ENCODE peak calls at places on chromosomes 13 and 19, in four cellular contexts. R is GM12878, Q is heart left ventricle, W is heart right ventricle. J is an unnamed sample.
A peak's percentile ranks its signal among the peaks of the same experiment; 100 is the strongest.

GRCh38 chr13:24185591-24186232 is 25.2 kb downstream of the SPATA13 start:
- DNase-seq in Q (no peak), R (no peak), W (no peak), J (no peak)

GRCh38 chr13:52118595-52118994 is 10.3 kb downstream of the NEK5 start:
- DNase-seq in W (no peak), R (no peak), Q (no peak), J (no peak)

GRCh38 chr13:28415994-28416411 is 78.9 kb downstream of the FLT1 start:
- DNase-seq in R (no peak), Q (no peak), W (no peak), J (no peak)

GRCh38 chr19:17784201-17785008 is 10.5 kb upstream of the B3GNT3 start:
- DNase-seq in R (no peak), Q (peak; percentile 58), W (peak; percentile 56), J (peak; percentile 71)

GRCh38 chr19:36046443-36047050 is 7.5 kb downstream of the THAP8 start:
- DNase-seq in Q (no peak), W (no peak), R (no peak), J (no peak)

GRCh38 chr13:33446821-33447481 is 161.4 kb upstream of the STARD13 start:
- DNase-seq in W (no peak), R (no peak), Q (no peak), J (peak; percentile 53)

GRCh38 chr13:79538757-79539156 is 57.8 kb downstream of the NDFIP2 start:
- DNase-seq in Q (no peak), W (no peak), R (no peak), J (no peak)

GRCh38 chr13:42968906-42969305 is 23.1 kb downstream of the EPSTI1 start:
- DNase-seq in W (no peak), Q (no peak), R (no peak), J (peak; percentile 78)

GRCh38 chr19:42198676-42199439 is 18.6 kb downstream of the DEDD2 start:
- DNase-seq in W (no peak), Q (no peak), R (peak; percentile 53), J (no peak)

GRCh38 chr13:110107568-110108347 is 199.2 kb downstream of the COL4A1 start:
- DNase-seq in W (no peak), Q (no peak), R (no peak), J (no peak)

GRCh38 chr19:42422576-42423461 is 4.4 kb downstream of the LIPE start:
- DNase-seq in Q (peak; percentile 62), W (peak; percentile 49), R (no peak), J (no peak)

GRCh38 chr19:19305066-19305465 is 15.2 kb downstream of the SUGP1 start:
- DNase-seq in W (no peak), Q (no peak), R (no peak), J (no peak)

GRCh38 chr19:47446534-47447469 is 24.9 kb downstream of the SLC8A2 start:
- DNase-seq in W (no peak), R (no peak), Q (no peak), J (peak; percentile 62)

GRCh38 chr13:91904597-91904996 is 506.2 kb downstream of the GPC5 start:
- DNase-seq in Q (no peak), R (peak; percentile 16), W (no peak), J (no peak)

GRCh38 chr19:16366433-16367268 is 42.0 kb downstream of the KLF2 start:
- DNase-seq in R (peak; percentile 69), Q (peak; percentile 24), W (no peak), J (peak; percentile 51)

GRCh38 chr13:112619730-112620639 is 32.0 kb upstream of the TUBGCP3 start:
- DNase-seq in Q (peak; percentile 49), R (no peak), W (no peak), J (peak; percentile 60)

GRCh38 chr19:34387446-34387810 is 16.8 kb upstream of the PDCD2L start:
- DNase-seq in Q (no peak), W (no peak), R (no peak), J (no peak)

GRCh38 chr13:33307820-33308219 is 22.3 kb upstream of the STARD13 start:
- DNase-seq in W (no peak), Q (no peak), R (no peak), J (no peak)

GRCh38 chr13:72527333-72527732 is 200.1 kb downstream of the MZT1 start:
- DNase-seq in Q (no peak), W (no peak), R (no peak), J (no peak)

DNA sequence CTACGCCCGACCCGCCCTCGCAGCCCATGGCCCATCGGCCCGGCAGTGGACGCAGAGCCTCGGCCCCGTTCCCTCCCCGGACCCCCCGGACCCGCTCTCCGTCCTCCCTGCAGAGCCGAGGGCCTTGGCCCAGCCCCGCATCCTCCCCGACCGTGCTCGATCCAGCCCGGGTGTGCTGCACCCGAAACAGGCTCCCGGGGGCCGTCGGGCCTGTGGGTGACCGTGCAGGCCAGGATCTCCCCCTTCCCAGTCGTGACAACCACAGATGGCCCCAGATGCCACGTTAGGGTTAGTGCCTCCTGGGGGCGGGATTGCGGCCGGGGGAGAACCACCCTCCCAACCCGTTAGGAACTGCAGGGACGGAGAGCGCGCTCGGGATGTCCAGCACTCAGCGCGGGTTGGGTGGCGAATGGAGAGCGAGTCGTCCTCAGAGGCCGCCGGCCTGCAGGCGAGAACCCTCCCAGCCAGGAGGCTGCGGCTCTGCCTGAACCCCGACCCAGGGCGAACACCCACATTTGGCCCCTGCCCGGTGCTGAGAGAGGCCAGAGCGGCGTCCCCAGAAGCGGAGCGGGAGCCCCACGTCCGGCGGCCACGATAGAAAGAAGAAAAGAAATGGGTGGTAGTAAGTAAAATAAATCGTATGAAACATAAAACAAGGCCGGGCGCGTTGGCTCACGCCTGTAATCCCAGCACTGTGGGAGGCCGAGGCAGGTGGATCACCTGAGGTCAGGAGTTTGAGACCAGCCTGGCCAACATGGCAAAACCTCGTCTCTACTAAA is 6.7 kb upstream of the MADCAM1 start:
- DNase-seq in R (no peak), Q (no peak), W (no peak), J (no peak)
- H3K27ac ChIP-seq in R (peak overlapping the region; percentile 33), Q (peak overlapping the region; percentile 75), W (peak overlapping the region; percentile 92), J (peak overlapping the region; percentile 97)

DNA sequence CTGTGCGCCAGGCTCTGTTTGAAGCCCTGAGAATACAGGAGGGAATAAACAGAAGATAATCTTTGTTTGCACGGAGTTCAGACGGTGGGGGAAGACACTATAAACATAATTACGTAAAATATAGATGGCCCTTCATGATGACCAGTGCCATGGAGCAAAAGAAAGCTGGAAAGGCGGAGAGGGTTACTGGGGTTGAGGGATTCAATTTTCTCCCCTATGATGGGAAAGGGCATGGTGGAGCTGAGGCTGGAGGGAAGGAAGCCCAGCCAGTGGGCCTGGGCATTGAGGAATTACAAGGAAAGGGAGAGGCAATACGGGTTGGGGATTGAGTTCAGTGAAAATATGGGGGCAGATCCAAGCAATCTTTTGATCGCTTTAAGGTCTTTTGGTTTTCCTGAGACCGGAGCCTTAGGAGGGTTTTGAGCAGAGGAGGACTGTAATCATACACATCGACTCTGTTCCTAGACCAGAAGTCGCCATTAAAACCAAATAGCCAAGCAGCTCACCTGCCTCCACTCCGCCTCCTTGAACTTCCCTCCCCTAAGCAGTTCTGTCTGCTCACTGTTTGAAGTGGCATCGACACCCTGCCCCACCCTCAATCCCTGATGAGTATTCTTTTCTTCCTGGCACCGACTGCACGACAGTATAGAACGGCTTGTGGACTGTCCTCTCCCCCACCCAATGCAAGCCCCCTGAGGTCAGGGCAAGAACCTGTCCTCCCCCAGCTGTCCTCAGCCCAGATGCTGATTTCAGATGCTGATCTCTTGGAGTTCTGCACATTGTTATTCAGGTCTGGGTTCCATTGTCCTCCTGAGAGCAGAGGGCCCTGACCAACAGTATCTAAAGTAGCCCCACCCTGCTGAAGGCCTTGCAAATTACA is 813 bp upstream of the ZNF296 start:
- DNase-seq in R (no peak), W (no peak), Q (no peak), J (no peak)
- H3K4me3 ChIP-seq in R (peak overlapping the region; percentile 100), W (peak overlapping the region; percentile 58), Q (no peak overlapping the region), J (peak overlapping the region; percentile 76)

GRCh38 chr13:62119739-62120700 is 704.4 kb upstream of the PCDH20 start:
- DNase-seq in R (no peak), Q (no peak), W (no peak), J (no peak)
- TF ChIP-seq CTCF in R (peak; percentile 45), Q (no peak), W (peak; percentile 50), J (peak; percentile 18)

GRCh38 chr19:46134527-46134926 is 10.0 kb upstream of the IGFL3 start:
- DNase-seq in W (no peak), Q (no peak), R (no peak), J (no peak)
- H3K27ac ChIP-seq in W (no peak overlapping the region), Q (no peak overlapping the region), R (no peak overlapping the region), J (no peak overlapping the region)

DNA sequence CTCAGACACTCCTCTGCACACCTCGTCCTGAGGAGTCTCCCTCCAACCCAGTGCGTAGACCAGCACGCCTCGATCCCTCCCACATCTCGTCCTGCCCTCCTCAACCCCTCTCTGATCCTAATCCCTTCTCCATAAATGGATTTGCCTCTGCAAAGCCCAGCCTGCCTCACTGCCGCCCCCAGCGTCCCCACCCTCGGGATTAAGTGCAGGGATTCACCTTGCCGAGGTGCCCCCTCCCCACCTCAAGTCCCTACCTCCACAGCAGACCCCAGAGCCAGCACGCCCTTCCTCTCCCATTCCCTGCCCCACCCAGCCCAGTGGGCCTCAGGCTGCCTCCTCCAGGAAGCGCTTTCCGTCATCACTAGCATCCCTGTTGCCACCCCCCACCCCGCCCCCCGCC is 4.1 kb downstream of the KLF16 start:
- DNase-seq in Q (peak; percentile 41), W (no peak), R (no peak), J (no peak)
- H3K4me3 ChIP-seq in Q (no peak overlapping the region), W (no peak overlapping the region), R (no peak overlapping the region), J (no peak overlapping the region)

GRCh38 chr13:99911965-99912566 is 59.5 kb downstream of the ZIC5 start:
- DNase-seq in W (no peak), Q (no peak), R (no peak), J (no peak)

GRCh38 chr13:99911069-99911964 is 60.2 kb downstream of the ZIC5 start:
- DNase-seq in R (no peak), W (no peak), Q (no peak), J (no peak)

GRCh38 chr13:99919132-99919531 is 52.4 kb downstream of the ZIC5 start:
- DNase-seq in W (no peak), Q (no peak), R (no peak), J (no peak)

GRCh38 chr13:99916366-99917103 is 55.0 kb downstream of the ZIC5 start:
- DNase-seq in R (peak; percentile 31), W (peak; percentile 19), Q (no peak), J (no peak)
- TF ChIP-seq CTCF in R (peak; percentile 99), W (peak; percentile 92), Q (peak; percentile 68), J (peak; percentile 86)

DNA sequence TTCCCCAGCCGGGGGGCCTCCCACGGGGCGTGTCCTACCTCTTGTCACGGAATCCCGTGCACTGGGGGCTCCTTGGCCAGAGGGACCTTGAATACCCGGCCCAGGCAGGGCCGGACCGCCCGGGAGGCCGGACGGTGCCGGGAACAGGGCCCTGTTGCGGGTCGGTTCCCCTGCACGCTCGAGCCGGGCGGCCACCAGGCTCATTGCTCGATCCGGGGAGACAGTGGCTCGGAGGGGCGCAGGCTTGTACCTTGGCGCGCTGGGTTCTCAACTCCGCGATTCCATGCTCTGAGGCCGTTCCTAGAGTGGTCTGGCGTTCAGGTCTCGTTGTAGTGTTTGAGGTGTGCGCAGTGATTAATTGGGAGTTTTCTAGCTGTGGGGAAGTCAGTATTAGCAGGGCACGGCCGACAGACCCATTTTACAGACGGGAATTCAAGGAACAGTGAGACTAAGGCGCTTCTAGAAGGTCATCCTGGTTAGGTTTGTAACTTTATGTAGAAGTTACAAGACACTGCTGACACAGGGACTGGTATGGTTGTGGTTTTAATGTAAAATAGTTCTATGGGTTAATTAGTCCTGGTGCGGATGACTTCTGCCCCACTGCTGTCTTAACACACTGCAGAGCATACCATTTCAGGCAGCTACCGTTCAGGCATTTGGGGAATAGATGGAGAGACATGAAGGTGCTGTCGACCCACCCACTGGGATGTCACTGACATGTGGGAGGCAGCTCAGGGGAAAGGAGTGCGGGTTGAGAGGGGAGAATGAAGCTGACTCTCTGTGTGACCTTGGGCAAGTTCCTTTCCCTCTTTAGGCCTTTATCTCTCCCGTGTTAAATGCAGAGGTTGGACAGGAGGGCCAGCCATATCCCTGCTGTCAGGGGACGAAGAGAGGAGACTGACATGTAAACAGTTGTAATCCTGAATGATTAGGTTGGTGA is 590 bp downstream of the CLPTM1 start:
- DNase-seq in Q (no peak), R (no peak), W (no peak), J (no peak)
- H3K27ac ChIP-seq in Q (no peak overlapping the region), R (peak overlapping the region; percentile 100), W (peak overlapping the region; percentile 97), J (peak overlapping the region; percentile 90)